ENCODE peak calls at places on chromosomes 13 and 19, in seven cellular contexts. Z, K, F, U, O, C and T are unnamed samples.
A peak's percentile ranks its signal among the peaks of the same experiment; 100 is the strongest.

GRCh38 chr13:75963318-75963717 is 327.2 kb downstream of the LMO7 start:
- DNase-seq in Z (no peak), K (no peak), F (no peak), U (no peak), O (no peak), C (no peak), T (no peak)

GRCh38 chr13:80276371-80277289 is 64.3 kb downstream of the SPRY2 start:
- DNase-seq in Z (peak; percentile 47), K (no peak), F (peak; percentile 23), U (peak; percentile 33), O (no peak), C (no peak), T (no peak)

GRCh38 chr13:75452564-75452963 is 29.4 kb downstream of the TBC1D4 start:
- DNase-seq in Z (no peak), K (no peak), F (no peak), U (peak; percentile 57), O (no peak), C (no peak), T (no peak)

GRCh38 chr13:112320303-112320702 is 55.9 kb upstream of the SPACA7 start:
- DNase-seq in Z (no peak), K (no peak), F (no peak), U (no peak), O (no peak), C (no peak), T (no peak)

GRCh38 chr19:13839193-13839937 is 37.6 kb upstream of the NANOS3 start:
- DNase-seq in Z (peak; percentile 89), K (peak; percentile 84), F (peak; percentile 84), U (peak; percentile 86), O (peak; percentile 74), C (peak; percentile 89), T (peak; percentile 92)

GRCh38 chr13:73737214-73737613 is 397.0 kb downstream of the KLF12 start:
- DNase-seq in Z (no peak), K (no peak), F (no peak), U (no peak), O (no peak), C (no peak), T (no peak)

GRCh38 chr19:15374796-15375440 is 4.7 kb downstream of the AKAP8 start:
- DNase-seq in Z (peak; percentile 95), K (no peak), F (no peak), U (no peak), O (no peak), C (no peak), T (peak; percentile 64)

GRCh38 chr13:29905845-29906244 is 55.4 kb upstream of the UBL3 start:
- DNase-seq in Z (no peak), K (no peak), F (peak; percentile 56), U (peak; percentile 70), O (peak; percentile 38), C (no peak), T (no peak)

GRCh38 chr13:42071667-42072419 is 23.4 kb downstream of the DGKH start:
- DNase-seq in Z (no peak), K (no peak), F (peak; percentile 54), U (peak; percentile 66), O (no peak), C (no peak), T (no peak)

GRCh38 chr13:67299072-67299635 is 69.0 kb upstream of the PCDH9 start:
- DNase-seq in Z (no peak), K (no peak), F (peak; percentile 91), U (peak; percentile 80), O (no peak), C (no peak), T (no peak)

GRCh38 chr19:16320987-16321386 is 3.6 kb upstream of the KLF2 start:
- DNase-seq in Z (no peak), K (no peak), F (no peak), U (no peak), O (no peak), C (no peak), T (no peak)

GRCh38 chr13:109955598-109955997 is 169.2 kb upstream of the IRS2 start:
- DNase-seq in Z (no peak), K (no peak), F (peak; percentile 53), U (peak; percentile 85), O (no peak), C (no peak), T (no peak)

GRCh38 chr13:109881347-109881725 is 95.0 kb upstream of the IRS2 start:
- DNase-seq in Z (no peak), K (no peak), F (no peak), U (no peak), O (no peak), C (no peak), T (no peak)

GRCh38 chr13:98571955-98572662 is 4.8 kb downstream of the STK24 start:
- DNase-seq in Z (no peak), K (no peak), F (peak; percentile 47), U (no peak), O (no peak), C (no peak), T (no peak)

GRCh38 chr13:61954092-61954491 is 538.4 kb upstream of the PCDH20 start:
- DNase-seq in Z (no peak), K (no peak), F (peak; percentile 0), U (peak; percentile 31), O (no peak), C (no peak), T (no peak)

GRCh38 chr19:13629687-13630357 is 123.5 kb upstream of the CACNA1A start:
- DNase-seq in Z (no peak), K (no peak), F (peak; percentile 91), U (peak; percentile 7), O (no peak), C (no peak), T (no peak)

GRCh38 chr13:73215807-73216206 is 157.0 kb downstream of the KLF5 start:
- DNase-seq in Z (no peak), K (no peak), F (peak; percentile 26), U (peak; percentile 27), O (no peak), C (no peak), T (no peak)

GRCh38 chr13:110633776-110634175 is 18.4 kb downstream of the NAXD start:
- DNase-seq in Z (no peak), K (no peak), F (no peak), U (no peak), O (no peak), C (no peak), T (no peak)

GRCh38 chr13:93268327-93269028 is 41.9 kb downstream of the GPC6 start:
- DNase-seq in Z (no peak), K (no peak), F (no peak), U (peak; percentile 61), O (no peak), C (no peak), T (no peak)

GRCh38 chr13:113747291-113747833 is 11.7 kb upstream of the TMEM255B start:
- DNase-seq in Z (peak; percentile 69), K (no peak), F (no peak), U (no peak), O (no peak), C (no peak), T (no peak)

GRCh38 chr19:30255783-30256509 is 116.2 kb upstream of the ZNF536 start:
- DNase-seq in Z (no peak), K (no peak), F (no peak), U (no peak), O (no peak), C (no peak), T (no peak)

GRCh38 chr19:32252333-32252669 is 93.1 kb upstream of the ZNF507 start:
- DNase-seq in Z (no peak), K (no peak), F (no peak), U (no peak), O (no peak), C (no peak), T (no peak)

DNA sequence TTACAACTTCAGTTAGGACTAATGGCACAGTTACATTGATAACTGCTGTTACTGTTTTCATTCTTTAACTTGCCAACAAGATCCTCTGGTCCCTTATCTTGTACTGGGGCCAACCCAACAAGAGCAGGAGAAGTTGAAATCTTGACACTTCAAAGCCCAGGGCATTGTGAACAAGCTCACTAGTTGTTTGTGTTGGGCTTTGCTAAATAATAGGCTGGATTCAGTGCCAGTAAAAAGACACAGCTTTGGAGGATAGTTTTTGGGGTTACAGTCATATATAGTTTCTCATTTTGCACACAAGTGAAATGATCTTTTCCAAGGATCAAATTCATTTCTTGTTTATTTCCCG is 30.3 kb upstream of the LRCH1 start:
- DNase-seq in Z (no peak), K (no peak), F (no peak), U (no peak), O (no peak), C (no peak), T (no peak)
- H3K27ac ChIP-seq in Z (no peak overlapping the region), K (no peak overlapping the region), F (no peak overlapping the region), U (no peak overlapping the region), O (no peak overlapping the region), C (no peak overlapping the region), T (no peak overlapping the region)

DNA sequence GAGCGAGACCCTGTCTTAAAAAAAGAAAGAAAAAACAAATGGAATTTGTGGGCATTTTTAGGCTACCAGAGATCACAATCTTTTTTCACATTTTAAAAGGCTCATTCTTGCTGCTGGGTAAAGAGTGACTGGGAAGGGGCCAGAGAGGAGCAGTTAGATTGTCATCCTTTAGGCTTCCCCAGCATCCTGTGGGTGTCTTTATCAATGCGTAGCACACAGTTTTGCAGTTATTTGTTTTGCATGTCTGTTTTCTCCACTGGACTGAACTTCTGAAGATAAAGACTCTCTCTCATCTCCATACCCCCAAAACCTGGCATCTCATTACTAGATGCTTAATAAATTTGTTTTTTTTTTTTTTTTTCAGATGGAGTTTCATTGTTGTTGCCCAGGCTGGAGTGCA is 2.1 kb upstream of the UTP14C start:
- DNase-seq in Z (no peak), K (no peak), F (no peak), U (no peak), O (no peak), C (no peak), T (no peak)
- H3K36me3 ChIP-seq in Z (no peaks in the 10 kb centered on the region), K (peaks cover 97% of the 10 kb centered on the region), F (peaks cover 21% of the 10 kb centered on the region), U (peaks cover 19% of the 10 kb centered on the region), O (peaks cover 3% of the 10 kb centered on the region), C (peaks cover 5% of the 10 kb centered on the region), T (peaks cover 84% of the 10 kb centered on the region)

DNA sequence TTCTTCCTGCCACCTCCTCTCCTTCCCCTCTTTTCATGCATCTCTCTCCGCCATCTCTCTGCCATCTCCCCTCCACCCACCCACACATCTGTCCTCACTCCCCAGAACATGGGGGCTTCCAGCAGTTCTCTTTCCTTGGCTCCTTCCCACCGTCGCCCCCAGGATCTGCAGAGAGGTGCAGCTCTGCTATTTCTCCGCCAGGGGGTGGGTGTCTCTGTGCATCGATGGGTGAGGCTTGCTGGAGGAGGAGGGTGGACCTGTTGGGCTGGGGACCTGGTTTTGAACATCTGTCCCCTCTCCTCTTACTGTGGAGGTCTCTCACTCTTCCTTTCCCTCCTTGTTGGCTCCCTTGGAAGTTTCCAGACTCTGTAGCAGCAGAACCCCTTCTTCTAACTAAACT is 51.7 kb downstream of the MYH14 start:
- DNase-seq in Z (no peak), K (no peak), F (no peak), U (no peak), O (no peak), C (no peak), T (no peak)
- TF ChIP-seq CTCF in Z (no peak), K (no peak), F (no peak), U (peak; percentile 13), O (no peak), C (no peak), T (no peak)

DNA sequence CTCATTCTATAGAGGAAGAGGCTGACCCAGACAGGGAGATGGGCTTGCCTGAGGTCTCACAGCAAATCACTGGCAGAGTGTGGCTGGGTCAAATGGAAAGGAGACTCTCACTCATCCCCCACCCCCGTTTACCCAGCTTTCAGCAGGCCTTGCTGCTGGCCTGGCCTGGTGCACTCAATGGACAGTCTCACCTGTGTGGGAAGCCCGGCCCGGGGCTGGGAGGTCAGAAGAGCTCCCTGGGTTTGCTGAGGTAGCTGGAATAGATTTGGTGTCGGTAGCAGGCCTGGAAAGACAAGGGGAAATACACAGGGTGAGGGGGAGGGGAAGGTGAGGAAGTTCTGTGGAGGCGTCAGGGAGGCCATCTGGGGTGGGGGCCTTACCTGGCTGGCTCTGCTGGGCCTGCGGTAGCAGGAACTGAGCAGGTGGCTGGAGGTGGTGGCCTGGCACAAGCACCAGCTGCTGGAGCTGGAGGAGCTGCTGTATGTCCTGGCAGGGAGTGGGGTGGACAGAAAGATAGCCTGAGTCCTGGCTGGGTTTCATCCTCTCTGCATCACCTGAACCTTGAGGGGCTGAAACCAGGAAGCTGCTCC is 23.5 kb downstream of the ZNF574 start:
- DNase-seq in Z (no peak), K (no peak), F (no peak), U (no peak), O (peak; percentile 61), C (no peak), T (no peak)
- H3K27ac ChIP-seq in Z (no peak overlapping the region), K (no peak overlapping the region), F (no peak overlapping the region), U (no peak overlapping the region), O (peak overlapping the region; percentile 55), C (peak overlapping the region; percentile 75), T (no peak overlapping the region)